ENCODE peak calls at places on chromosome 13, in four cellular contexts. One of them, this sample, is unnamed.

GRCh38 chr13:90084684-90085290 is 1262.7 kb upstream of the MIR17HG start:
- DNase-seq in A172: no peak
- DNase-seq in foreskin melanocyte: no peak
- DNase-seq in NCI-H2029 treated with DMSO at 0.1 percent for 48 hours: no peak
- DNase-seq in this sample: no peak

GRCh38 chr13:93534181-93534700 is 307.6 kb downstream of the GPC6 start:
- DNase-seq in A172: peak
- DNase-seq in NCI-H2029 treated with DMSO at 0.1 percent for 48 hours: peak
- DNase-seq in foreskin melanocyte: no peak
- DNase-seq in this sample: no peak

GRCh38 chr13:48235100-48235813 is 2.3 kb downstream of the ITM2B start:
- DNase-seq in A172: peak
- DNase-seq in NCI-H2029 treated with DMSO at 0.1 percent for 48 hours: no peak
- DNase-seq in foreskin melanocyte: no peak
- DNase-seq in this sample: no peak

GRCh38 chr13:83168575-83168974 is 713.7 kb downstream of the SLITRK1 start:
- DNase-seq in foreskin melanocyte: no peak
- DNase-seq in NCI-H2029 treated with DMSO at 0.1 percent for 48 hours: no peak
- DNase-seq in A172: no peak
- DNase-seq in this sample: no peak

GRCh38 chr13:32824671-32825070 is 191.6 kb upstream of the KL start:
- DNase-seq in A172: peak
- DNase-seq in NCI-H2029 treated with DMSO at 0.1 percent for 48 hours: no peak
- DNase-seq in foreskin melanocyte: no peak
- DNase-seq in this sample: no peak

GRCh38 chr13:99967884-99968520 is 3.6 kb downstream of the ZIC5 start:
- DNase-seq in A172: no peak
- DNase-seq in foreskin melanocyte: no peak
- DNase-seq in NCI-H2029 treated with DMSO at 0.1 percent for 48 hours: no peak
- DNase-seq in this sample: no peak

GRCh38 chr13:78787189-78787588 is 128.2 kb upstream of the OBI1 start:
- DNase-seq in A172: no peak
- DNase-seq in NCI-H2029 treated with DMSO at 0.1 percent for 48 hours: no peak
- DNase-seq in foreskin melanocyte: no peak
- DNase-seq in this sample: peak

GRCh38 chr13:21625366-21625765 is 21.4 kb upstream of the MICU2 start:
- DNase-seq in foreskin melanocyte: no peak
- DNase-seq in A172: peak
- DNase-seq in NCI-H2029 treated with DMSO at 0.1 percent for 48 hours: peak
- DNase-seq in this sample: peak

GRCh38 chr13:75938811-75939525 is 302.8 kb downstream of the LMO7 start:
- DNase-seq in foreskin melanocyte: no peak
- DNase-seq in A172: no peak
- DNase-seq in NCI-H2029 treated with DMSO at 0.1 percent for 48 hours: no peak
- DNase-seq in this sample: no peak

GRCh38 chr13:112757759-112758086 is 67.9 kb downstream of the ATP11A start:
- DNase-seq in NCI-H2029 treated with DMSO at 0.1 percent for 48 hours: no peak
- DNase-seq in A172: no peak
- DNase-seq in foreskin melanocyte: no peak
- DNase-seq in this sample: no peak

GRCh38 chr13:97938701-97939475 is 14.6 kb upstream of the IPO5 start:
- DNase-seq in A172: no peak
- DNase-seq in foreskin melanocyte: peak
- DNase-seq in NCI-H2029 treated with DMSO at 0.1 percent for 48 hours: no peak
- DNase-seq in this sample: no peak

GRCh38 chr13:49855930-49856329 is 63.4 kb upstream of the KPNA3 start:
- DNase-seq in NCI-H2029 treated with DMSO at 0.1 percent for 48 hours: no peak
- DNase-seq in A172: no peak
- DNase-seq in foreskin melanocyte: no peak
- DNase-seq in this sample: no peak

GRCh38 chr13:96052655-96053002 is 572 bp downstream of the UGGT2 start:
- DNase-seq in foreskin melanocyte: peak
- DNase-seq in NCI-H2029 treated with DMSO at 0.1 percent for 48 hours: no peak
- DNase-seq in A172: peak
- DNase-seq in this sample: peak

GRCh38 chr13:63393112-63393511 is 1977.5 kb upstream of the PCDH20 start:
- DNase-seq in NCI-H2029 treated with DMSO at 0.1 percent for 48 hours: no peak
- DNase-seq in A172: no peak
- DNase-seq in foreskin melanocyte: no peak
- DNase-seq in this sample: no peak